ENCODE peak calls at places on chromosome 13, in nine cellular contexts. G is PC-9; Z is CD8-positive, alpha-beta T cell; O is thoracic aorta; K is astrocyte; V is IMR-90; B is K562; S is lower lobe of right lung; N is ovary. C is an unnamed sample.

GRCh38 chr13:67841071-67841470 is 610.9 kb upstream of the PCDH9 start:
- DNase-seq in G (no peak), Z (no peak), O (no peak), K (no peak), V (no peak), B (no peak), S (no peak), N (no peak), C (no peak)

GRCh38 chr13:23378009-23378632 is 55.4 kb downstream of the SACS start:
- DNase-seq in G (no peak), Z (no peak), O (peak; percentile 66), K (peak; percentile 99), V (peak; percentile 99), B (no peak), S (no peak), N (peak; percentile 38), C (peak; percentile 86)

GRCh38 chr13:91409661-91410060 is 11.2 kb downstream of the GPC5 start:
- DNase-seq in G (no peak), Z (no peak), O (no peak), K (no peak), V (no peak), B (no peak), S (no peak), N (no peak), C (no peak)

GRCh38 chr13:72127031-72127430 is 260.0 kb upstream of the DACH1 start:
- DNase-seq in G (no peak), Z (no peak), O (no peak), K (no peak), V (no peak), B (no peak), S (no peak), N (no peak), C (no peak)

GRCh38 chr13:109088528-109088927 is 459.1 kb downstream of the MYO16 start:
- DNase-seq in G (no peak), Z (no peak), O (no peak), K (no peak), V (no peak), B (no peak), S (no peak), N (no peak), C (no peak)

GRCh38 chr13:20405691-20406090 is 120.0 kb downstream of the CRYL1 start:
- DNase-seq in G (no peak), Z (peak; percentile 45), O (no peak), K (no peak), V (no peak), B (no peak), S (no peak), N (no peak), C (no peak)

GRCh38 chr13:79869326-79869725 is 388.4 kb downstream of the NDFIP2 start:
- DNase-seq in G (peak; percentile 85), Z (no peak), O (no peak), K (peak; percentile 21), V (peak; percentile 37), B (no peak), S (no peak), N (no peak), C (no peak)

GRCh38 chr13:49292742-49293498 is 45.2 kb downstream of the CDADC1 start:
- DNase-seq in G (no peak), Z (no peak), O (peak; percentile 82), K (peak; percentile 76), V (peak; percentile 96), B (peak; percentile 26), S (no peak), N (peak; percentile 83), C (peak; percentile 67)

GRCh38 chr13:40694426-40694825 is 28.0 kb upstream of the FOXO1 start:
- DNase-seq in G (no peak), Z (no peak), O (no peak), K (no peak), V (no peak), B (no peak), S (no peak), N (no peak), C (no peak)
- H3K4me3 ChIP-seq in G (no peak overlapping the region), Z (no peak overlapping the region), O (no peak overlapping the region), K (no peak overlapping the region), V (no peak overlapping the region), B (no peak overlapping the region), S (no peak overlapping the region), N (no peak overlapping the region), C (no peak overlapping the region)

DNA sequence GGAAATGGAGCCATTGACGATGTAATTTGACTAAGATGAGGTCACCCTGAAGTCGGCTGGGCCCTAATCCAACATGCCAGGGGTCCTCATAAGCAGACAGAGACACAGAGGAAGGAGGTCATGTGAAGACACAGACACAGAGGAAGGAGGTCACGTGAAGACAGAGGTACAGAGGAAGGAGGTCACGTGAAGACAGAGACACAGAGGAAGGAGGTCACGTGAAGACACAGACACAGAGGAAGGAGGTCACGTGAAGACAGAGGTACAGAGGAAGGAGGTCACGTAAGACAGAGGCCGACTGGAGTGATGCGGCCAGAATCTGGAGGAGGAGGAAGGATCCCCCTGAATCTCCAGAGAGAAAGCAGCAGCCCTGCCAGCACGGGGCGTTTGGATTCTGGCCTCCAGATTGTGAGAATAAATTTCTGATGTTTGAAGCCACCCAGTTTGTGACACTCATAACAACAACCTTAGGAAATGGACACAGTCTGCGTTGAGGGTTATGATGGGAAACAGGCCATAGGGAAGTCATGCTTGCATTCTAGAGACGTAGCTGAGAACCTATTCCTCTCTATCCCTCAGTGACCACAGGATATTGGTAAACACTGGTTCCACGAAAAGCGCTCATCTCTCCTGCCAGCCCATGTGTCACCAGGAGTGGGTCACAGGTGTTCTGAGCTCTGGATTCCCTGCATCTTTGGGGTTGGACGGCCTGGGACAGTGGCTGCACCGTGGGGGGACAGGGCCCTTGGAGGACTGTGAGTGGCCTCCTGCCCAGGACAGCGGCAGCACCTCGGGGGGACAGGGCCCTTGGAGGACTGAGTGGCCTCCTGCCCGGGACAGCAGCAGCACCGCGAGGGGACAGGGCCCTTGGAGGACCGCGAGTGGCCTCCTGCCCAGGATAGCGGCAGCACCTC is 108.5 kb downstream of the SOX1 start:
- DNase-seq in G (no peak), Z (no peak), O (no peak), K (no peak), V (no peak), B (no peak), S (no peak), N (no peak), C (no peak)
- H3K27me3 ChIP-seq in G (peaks cover 100% of the 10 kb centered on the region), Z (no peaks in the 10 kb centered on the region), O (no peaks in the 10 kb centered on the region), K (no peaks in the 10 kb centered on the region), V (no peaks in the 10 kb centered on the region), B (peaks cover 19% of the 10 kb centered on the region), S (peaks cover 9% of the 10 kb centered on the region), N (no peaks in the 10 kb centered on the region), C (peaks cover 3% of the 10 kb centered on the region)

GRCh38 chr13:98083507-98083906 is 59.4 kb upstream of the FARP1 start:
- DNase-seq in G (no peak), Z (no peak), O (no peak), K (peak; percentile 97), V (peak; percentile 98), B (no peak), S (no peak), N (no peak), C (peak; percentile 62)
- H3K36me3 ChIP-seq in G (no peaks in the 10 kb centered on the region), Z (no peaks in the 10 kb centered on the region), O (no peaks in the 10 kb centered on the region), K (no peaks in the 10 kb centered on the region), V (no peaks in the 10 kb centered on the region), B (no peaks in the 10 kb centered on the region), S (no peaks in the 10 kb centered on the region), N (no peaks in the 10 kb centered on the region), C (no peaks in the 10 kb centered on the region)

GRCh38 chr13:106534844-106535551 is 464 bp downstream of the EFNB2 start:
- DNase-seq in G (no peak), Z (peak; percentile 50), O (no peak), K (peak; percentile 35), V (peak; percentile 16), B (no peak), S (peak; percentile 53), N (peak; percentile 39), C (peak; percentile 13)

GRCh38 chr13:106533101-106533939 is 2.1 kb downstream of the EFNB2 start:
- DNase-seq in G (peak; percentile 75), Z (peak; percentile 49), O (no peak), K (peak; percentile 69), V (peak; percentile 78), B (no peak), S (peak; percentile 89), N (peak; percentile 76), C (peak; percentile 73)

GRCh38 chr13:106535552-106536243 is at the start of gene EFNB2:
- DNase-seq in G (peak; percentile 91), Z (peak; percentile 91), O (no peak), K (peak; percentile 84), V (peak; percentile 88), B (peak; percentile 97), S (peak; percentile 92), N (peak; percentile 82), C (peak; percentile 87)

GRCh38 chr13:106532111-106532929 is 3.1 kb downstream of the EFNB2 start:
- DNase-seq in G (no peak), Z (no peak), O (no peak), K (peak; percentile 43), V (peak; percentile 32), B (no peak), S (no peak), N (no peak), C (no peak)

DNA sequence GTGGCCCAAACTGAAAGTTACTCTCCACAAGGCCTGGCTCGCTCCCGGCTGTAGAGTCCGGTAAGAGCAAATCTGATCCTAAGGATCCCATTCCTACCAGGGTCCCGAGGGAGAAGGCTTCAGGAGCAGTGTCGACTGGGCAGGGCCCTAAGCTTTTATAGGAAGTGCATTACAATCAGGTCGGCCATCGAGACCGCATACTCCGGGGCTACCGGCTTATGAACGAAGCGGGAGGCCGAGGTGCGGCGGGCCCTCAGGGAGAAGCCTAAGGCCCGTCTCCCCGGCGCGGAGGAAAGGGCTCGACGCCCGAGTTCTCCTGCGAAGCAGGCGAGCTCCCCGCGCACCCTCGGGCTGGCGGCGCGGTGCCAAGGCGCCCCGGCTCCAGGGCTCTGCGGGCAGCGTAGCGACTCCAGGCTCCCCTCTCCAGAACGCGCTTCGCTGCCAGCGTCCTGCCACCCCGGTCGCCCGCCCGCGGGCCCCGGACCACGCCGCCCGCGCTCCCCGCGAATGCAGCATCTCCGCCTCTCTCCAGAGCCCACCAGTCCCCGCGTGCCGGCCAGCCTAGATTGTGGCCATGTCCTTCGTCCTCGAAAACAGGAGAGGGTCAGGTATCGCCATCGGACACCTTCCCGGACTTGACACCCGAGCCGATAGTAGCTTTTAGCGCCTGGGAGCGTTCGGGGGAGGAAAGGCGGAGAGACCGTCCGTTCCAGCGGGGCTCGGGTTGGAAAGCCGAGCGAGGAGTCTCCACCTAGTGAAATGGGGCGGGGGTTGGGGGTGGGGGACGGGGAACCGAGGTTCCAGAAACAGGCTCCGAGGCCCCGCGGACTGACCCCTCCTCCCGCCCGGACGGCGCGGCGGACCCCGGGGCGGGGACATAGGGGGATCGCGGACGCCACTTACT is 1.3 kb downstream of the EFNB2 start:
- DNase-seq in G (peak; percentile 60), Z (peak; percentile 55), O (no peak), K (peak; percentile 74), V (peak; percentile 63), B (no peak), S (peak; percentile 75), N (peak; percentile 54), C (peak; percentile 48)
- H3K4me3 ChIP-seq in G (peak overlapping the region; percentile 72), Z (no peak overlapping the region), O (peak overlapping the region; percentile 89), K (peak overlapping the region; percentile 96), V (peak overlapping the region; percentile 82), B (no peak overlapping the region), S (peak overlapping the region; percentile 88), N (peak overlapping the region; percentile 56), C (peak overlapping the region; percentile 53)